ENCODE peak calls at places on chromosomes 6 and 20, in five cellular contexts. T is heart left ventricle, H is cardiac muscle cell, G is lower lobe of right lung, D is HCT116. K is an unnamed sample.

GRCh38 chr6:10837009-10837691 is 1.2 kb downstream of the MAK start:
- DNase-seq in T (peak; percentile 35), H (peak; percentile 9), G (peak; percentile 54), D (no peak), K (no peak)

GRCh38 chr6:163085426-163085825 is 329.1 kb upstream of the QKI start:
- DNase-seq in T (no peak), H (no peak), G (no peak), D (no peak), K (no peak)

GRCh38 chr6:3835055-3835731 is 14.0 kb upstream of the FAM50B start:
- DNase-seq in T (no peak), H (peak; percentile 59), G (no peak), D (no peak), K (peak; percentile 80)

GRCh38 chr20:44166008-44166407 is 21.0 kb downstream of the JPH2 start:
- DNase-seq in T (no peak), H (no peak), G (no peak), D (no peak), K (no peak)

GRCh38 chr6:17589402-17590116 is 10.5 kb upstream of the FAM8A1 start:
- DNase-seq in T (no peak), H (peak; percentile 72), G (no peak), D (peak; percentile 91), K (no peak)

GRCh38 chr6:106359989-106360409 is 518 bp upstream of the CRYBG1 start:
- DNase-seq in T (no peak), H (no peak), G (no peak), D (no peak), K (no peak)

GRCh38 chr6:87756858-87757257 is 54.8 kb upstream of the AKIRIN2 start:
- DNase-seq in T (no peak), H (peak; percentile 87), G (peak; percentile 53), D (no peak), K (no peak)

GRCh38 chr20:44398303-44398702 is 42.8 kb downstream of the HNF4A start:
- DNase-seq in T (no peak), H (peak; percentile 91), G (no peak), D (no peak), K (no peak)

GRCh38 chr20:23270427-23270911 is 80.1 kb upstream of the NXT1 start:
- DNase-seq in T (no peak), H (peak; percentile 84), G (no peak), D (no peak), K (no peak)

GRCh38 chr20:57944988-57945387 is 235.2 kb upstream of the PMEPA1 start:
- DNase-seq in T (no peak), H (no peak), G (no peak), D (no peak), K (no peak)

GRCh38 chr6:99492137-99492536 is 23.1 kb downstream of the USP45 start:
- DNase-seq in T (no peak), H (no peak), G (no peak), D (no peak), K (no peak)

GRCh38 chr6:161200610-161201201 is 73.2 kb downstream of the AGPAT4 start:
- DNase-seq in T (no peak), H (no peak), G (no peak), D (no peak), K (no peak)

GRCh38 chr6:139378882-139379341 is 4.5 kb upstream of the CITED2 start:
- DNase-seq in T (no peak), H (peak; percentile 44), G (no peak), D (no peak), K (no peak)

GRCh38 chr6:121573466-121573865 is 138.0 kb downstream of the GJA1 start:
- DNase-seq in T (no peak), H (peak; percentile 49), G (no peak), D (no peak), K (no peak)

GRCh38 chr6:84633771-84634170 is 130.6 kb downstream of the TBX18 start:
- DNase-seq in T (no peak), H (no peak), G (no peak), D (no peak), K (no peak)

GRCh38 chr6:149897015-149897697 is 757 bp downstream of the RAET1E start:
- DNase-seq in T (peak; percentile 67), H (peak; percentile 96), G (peak; percentile 59), D (peak; percentile 23), K (peak; percentile 96)

GRCh38 chr6:84432616-84433015 is 205.2 kb upstream of the CEP162 start:
- DNase-seq in T (no peak), H (peak; percentile 87), G (no peak), D (no peak), K (no peak)

GRCh38 chr6:11654876-11655275 is 117.3 kb downstream of the TMEM170B start:
- DNase-seq in T (no peak), H (peak; percentile 32), G (no peak), D (no peak), K (no peak)

GRCh38 chr20:19975436-19975799 is 41.7 kb upstream of the NAA20 start:
- DNase-seq in T (no peak), H (peak; percentile 52), G (peak; percentile 52), D (no peak), K (peak; percentile 77)

GRCh38 chr6:140908505-140908904 is 1224.2 kb upstream of the GJE1 start:
- DNase-seq in T (no peak), H (no peak), G (no peak), D (no peak), K (no peak)

GRCh38 chr6:101597711-101598110 is 204.2 kb downstream of the GRIK2 start:
- DNase-seq in T (no peak), H (peak; percentile 76), G (no peak), D (peak; percentile 19), K (no peak)

GRCh38 chr6:117399924-117400323 is 25.8 kb downstream of the ROS1 start:
- DNase-seq in T (no peak), H (peak; percentile 21), G (no peak), D (no peak), K (no peak)

GRCh38 chr20:32749914-32750637 is 6.8 kb upstream of the COMMD7 start:
- DNase-seq in T (no peak), H (no peak), G (no peak), D (no peak), K (no peak)

GRCh38 chr6:84072452-84072997 is 39.0 kb downstream of the MRAP2 start:
- DNase-seq in T (no peak), H (no peak), G (no peak), D (no peak), K (no peak)

GRCh38 chr6:11143394-11144371 is 32.2 kb upstream of the ERVFRD-1 start:
- DNase-seq in T (peak; percentile 28), H (peak; percentile 93), G (peak; percentile 84), D (peak; percentile 64), K (peak; percentile 84)

GRCh38 chr6:139271056-139271455 is 20.7 kb downstream of the TXLNB start:
- DNase-seq in T (no peak), H (no peak), G (no peak), D (no peak), K (no peak)

GRCh38 chr6:168148231-168148849 is 69.3 kb upstream of the FRMD1 start:
- DNase-seq in T (no peak), H (no peak), G (no peak), D (no peak), K (peak; percentile 15)

GRCh38 chr6:3194535-3195376 is 32.7 kb downstream of the TUBB2B start:
- DNase-seq in T (peak; percentile 59), H (peak; percentile 70), G (no peak), D (no peak), K (no peak)

GRCh38 chr20:41048475-41049242 is 20.0 kb downstream of the TOP1 start:
- DNase-seq in T (no peak), H (no peak), G (no peak), D (no peak), K (no peak)

GRCh38 chr20:41049451-41049850 is 20.8 kb downstream of the TOP1 start:
- DNase-seq in T (no peak), H (no peak), G (no peak), D (no peak), K (no peak)

GRCh38 chr20:41047279-41047974 is 18.8 kb downstream of the TOP1 start:
- DNase-seq in T (no peak), H (no peak), G (no peak), D (no peak), K (no peak)

GRCh38 chr20:41046716-41047115 is 18.1 kb downstream of the TOP1 start:
- DNase-seq in T (no peak), H (no peak), G (no peak), D (no peak), K (no peak)

GRCh38 chr20:41047975-41048305 is 19.3 kb downstream of the TOP1 start:
- DNase-seq in T (no peak), H (peak; percentile 44), G (no peak), D (no peak), K (no peak)
- H3K4me1 ChIP-seq in T (peaks cover 11% of the 10 kb centered on the region), H (peaks cover 69% of the 10 kb centered on the region), G (peaks cover 73% of the 10 kb centered on the region), D (peaks cover 28% of the 10 kb centered on the region), K (peaks cover 94% of the 10 kb centered on the region)

DNA sequence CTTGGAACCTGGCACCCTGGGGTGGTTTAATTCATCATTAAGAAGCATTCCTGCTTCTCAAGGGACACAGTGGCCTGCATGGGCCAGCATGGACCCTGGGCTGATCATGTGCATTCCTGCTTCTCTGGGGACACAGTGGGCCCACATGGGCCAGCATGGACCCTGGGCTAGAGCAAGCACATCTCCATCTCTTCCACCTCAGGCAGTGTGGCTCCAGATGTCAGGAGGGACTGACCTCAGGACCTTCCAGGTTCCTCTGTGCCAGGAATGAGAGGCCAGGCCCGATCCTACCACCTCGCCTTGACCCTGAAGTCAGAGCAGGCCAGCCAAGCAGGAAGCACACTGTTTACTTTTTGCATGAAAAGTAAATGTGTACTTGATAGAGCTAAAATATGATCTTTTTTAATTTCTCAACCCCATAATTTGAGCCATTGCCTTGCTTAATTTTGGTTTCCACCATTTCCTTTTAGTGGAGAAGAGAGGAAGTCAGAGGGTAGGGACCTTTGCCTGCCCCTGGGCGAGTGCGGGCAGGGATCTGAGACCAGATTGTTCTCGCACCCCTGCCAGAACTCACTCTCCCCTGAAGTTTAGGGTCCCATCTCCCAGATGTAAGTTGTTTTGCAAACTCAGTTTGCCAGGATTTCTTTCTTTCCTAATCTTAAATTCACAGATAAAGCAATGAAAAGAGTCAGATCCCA is 25.9 kb downstream of the SPATA2 start:
- DNase-seq in T (no peak), H (no peak), G (no peak), D (no peak), K (peak; percentile 45)
- TF ChIP-seq CTCF in T (no peak), H (no peak), G (no peak), D (no peak), K (no peak)

DNA sequence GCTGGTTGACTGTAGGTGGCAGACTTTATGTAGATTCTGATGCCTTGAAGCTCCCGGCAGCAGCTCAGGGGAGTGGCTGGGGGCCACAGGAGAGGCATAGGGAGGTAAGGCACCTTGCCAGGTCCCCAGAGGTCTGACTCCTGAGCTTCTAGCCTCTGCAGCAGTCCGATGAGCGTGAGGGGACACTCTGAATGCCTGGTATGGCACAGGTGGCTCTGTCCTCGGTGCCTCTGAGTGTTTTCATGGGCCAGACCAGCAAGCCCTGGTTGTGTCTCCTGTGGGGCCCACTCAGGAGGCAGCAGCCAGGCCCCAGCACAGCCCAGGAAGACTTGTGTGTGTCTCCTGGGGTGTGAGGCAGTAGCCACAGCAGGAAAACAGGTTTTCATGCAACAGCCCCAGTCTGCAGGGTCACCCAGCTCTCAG is 39.7 kb upstream of the IRF4 start:
- DNase-seq in T (no peak), H (no peak), G (peak; percentile 44), D (no peak), K (peak; percentile 63)
- H3K27me3 ChIP-seq in T (no peaks in the 10 kb centered on the region), H (no peaks in the 10 kb centered on the region), G (no peaks in the 10 kb centered on the region), D (no peaks in the 10 kb centered on the region), K (no peaks in the 10 kb centered on the region)

GRCh38 chr6:37483502-37483901 is 16.2 kb downstream of the CCDC167 start:
- DNase-seq in T (no peak), H (no peak), G (no peak), D (no peak), K (no peak)
- H3K4me1 ChIP-seq in T (no peaks in the 10 kb centered on the region), H (peaks cover 19% of the 10 kb centered on the region), G (no peaks in the 10 kb centered on the region), D (no peaks in the 10 kb centered on the region), K (no peaks in the 10 kb centered on the region)